ENCODE peak calls at places on chromosomes 2 and 18, in four cellular contexts. T is GM12878, Q is HepG2, W is H1. L is an unnamed sample.

GRCh38 chr2:224195954-224196571 is 157.0 kb upstream of the SERPINE2 start:
- DNase-seq in T (no peak), Q (no peak), W (no peak), L (peak)

GRCh38 chr2:178331474-178332431 is 119.2 kb downstream of the PRKRA start:
- DNase-seq in T (no peak), W (no peak), Q (peak), L (no peak)

GRCh38 chr18:79725486-79725885 is 45.9 kb downstream of the CTDP1 start:
- DNase-seq in T (no peak), Q (no peak), W (no peak), L (no peak)

GRCh38 chr2:219002395-219003266 is 9.4 kb upstream of the CRYBA2 start:
- DNase-seq in T (no peak), Q (peak), W (no peak), L (peak)

GRCh38 chr2:233489666-233490065 is 76.9 kb downstream of the USP40 start:
- DNase-seq in T (no peak), Q (no peak), W (no peak), L (no peak)

GRCh38 chr18:26503382-26503781 is 45.0 kb downstream of the KCTD1 start:
- DNase-seq in W (no peak), T (no peak), Q (no peak), L (no peak)

GRCh38 chr2:226903179-226903578 is 67.3 kb downstream of the RHBDD1 start:
- DNase-seq in W (no peak), T (no peak), Q (no peak), L (no peak)

GRCh38 chr2:86239326-86239725 is 40.1 kb downstream of the MRPL35 start:
- DNase-seq in Q (no peak), W (no peak), T (no peak), L (no peak)

GRCh38 chr2:158457092-158457825 is 507 bp downstream of the PKP4 start:
- DNase-seq in T (no peak), W (no peak), Q (peak), L (peak)

GRCh38 chr2:195575879-195576391 is 81.1 kb upstream of the SLC39A10 start:
- DNase-seq in T (no peak), Q (peak), W (no peak), L (peak)

GRCh38 chr2:232368311-232368731 is 10.2 kb upstream of the ALPP start:
- DNase-seq in W (no peak), T (no peak), Q (no peak), L (no peak)

GRCh38 chr2:27243391-27244130 is 19.3 kb downstream of the SLC30A3 start:
- DNase-seq in T (no peak), Q (no peak), W (no peak), L (no peak)

GRCh38 chr2:145593991-145594702 is 1074.2 kb upstream of the ZEB2 start:
- DNase-seq in Q (no peak), T (no peak), W (no peak), L (peak)

GRCh38 chr2:54422072-54422581 is 34.0 kb upstream of the SPTBN1 start:
- DNase-seq in T (no peak), Q (no peak), W (no peak), L (no peak)

GRCh38 chr2:176534798-176535479 is 265.7 kb downstream of the MTX2 start:
- DNase-seq in W (no peak), T (no peak), Q (no peak), L (no peak)

GRCh38 chr2:160836755-160837154 is 323.5 kb upstream of the TANK start:
- DNase-seq in W (no peak), Q (no peak), T (no peak), L (no peak)

GRCh38 chr2:238169021-238169707 is 10.4 kb downstream of the ERFE start:
- DNase-seq in W (no peak), T (no peak), Q (no peak), L (peak)

GRCh38 chr2:3320910-3321605 is 56.6 kb downstream of the EIPR1 start:
- DNase-seq in W (no peak), T (no peak), Q (no peak), L (no peak)

GRCh38 chr2:158178646-158179045 is 77.0 kb downstream of the UPP2 start:
- DNase-seq in T (no peak), W (no peak), Q (no peak), L (no peak)

GRCh38 chr2:8310557-8311455 is 371.1 kb upstream of the ID2 start:
- DNase-seq in W (no peak), Q (no peak), T (no peak), L (no peak)

GRCh38 chr2:232342635-232343565 is 35.7 kb upstream of the ALPP start:
- DNase-seq in Q (no peak), T (no peak), W (no peak), L (no peak)

GRCh38 chr18:63004466-63005089 is 289.2 kb downstream of the PHLPP1 start:
- DNase-seq in Q (no peak), T (no peak), W (no peak), L (no peak)

GRCh38 chr18:47993409-47993808 is 63.0 kb upstream of the SMAD2 start:
- DNase-seq in Q (no peak), W (no peak), T (no peak), L (no peak)

GRCh38 chr2:163132850-163133249 is 294.3 kb upstream of the KCNH7 start:
- DNase-seq in Q (peak), W (no peak), T (no peak), L (no peak)

GRCh38 chr18:77080283-77080682 is 52.3 kb downstream of the MBP start:
- DNase-seq in W (no peak), T (peak), Q (no peak), L (no peak)

GRCh38 chr2:143284087-143284675 is 155.0 kb downstream of the ARHGAP15 start:
- DNase-seq in T (no peak), W (no peak), Q (peak), L (peak)

GRCh38 chr2:131724019-131724418 is 196.3 kb downstream of the CCDC74A start:
- DNase-seq in Q (no peak), T (no peak), W (peak), L (no peak)

GRCh38 chr18:12571617-12572016 is 86.3 kb downstream of the SPIRE1 start:
- DNase-seq in Q (no peak), T (no peak), W (no peak), L (no peak)

GRCh38 chr2:38092196-38092902 is 16.4 kb upstream of the CYP1B1 start:
- DNase-seq in W (no peak), T (no peak), Q (no peak), L (no peak)

GRCh38 chr2:74178211-74179062 is at the start of gene MOB1A:
- DNase-seq in W (peak), T (peak), Q (peak), L (peak)

GRCh38 chr18:32328379-32328778 is 138.5 kb downstream of the MEP1B start:
- DNase-seq in Q (no peak), T (no peak), W (no peak), L (no peak)

GRCh38 chr18:62335494-62335893 is 10.4 kb downstream of the TNFRSF11A start:
- DNase-seq in Q (no peak), T (no peak), W (no peak), L (no peak)

GRCh38 chr18:37502036-37502435 is 63.6 kb downstream of the CELF4 start:
- DNase-seq in T (no peak), Q (no peak), W (no peak), L (no peak)

GRCh38 chr2:196592331-196592911 is 47.1 kb upstream of the CCDC150 start:
- DNase-seq in W (no peak), T (no peak), Q (no peak), L (no peak)

DNA sequence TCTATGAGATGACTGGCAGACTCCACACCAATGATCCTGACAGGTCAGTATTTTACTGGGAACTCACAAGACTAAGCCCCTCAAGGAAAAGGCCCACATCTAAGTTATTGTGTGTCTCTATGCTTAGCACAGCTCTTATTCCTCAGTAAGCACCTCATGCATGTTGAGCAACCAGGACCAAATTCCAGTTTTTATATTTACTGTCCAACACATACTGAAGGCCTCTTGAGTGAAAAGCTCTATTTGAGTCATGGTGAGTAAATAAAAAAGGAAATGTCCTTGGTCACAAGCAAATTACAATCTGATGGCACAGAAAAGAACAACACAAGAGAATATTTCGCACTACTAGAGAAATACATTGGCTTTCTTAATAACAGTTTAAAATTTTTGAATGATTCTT is 87.9 kb upstream of the ETAA1 start:
- DNase-seq in T (no peak), W (no peak), Q (peak), L (no peak)
- TF ChIP-seq HDAC6 in T (no peak), W (no peak), Q (no peak), L (no peak)

DNA sequence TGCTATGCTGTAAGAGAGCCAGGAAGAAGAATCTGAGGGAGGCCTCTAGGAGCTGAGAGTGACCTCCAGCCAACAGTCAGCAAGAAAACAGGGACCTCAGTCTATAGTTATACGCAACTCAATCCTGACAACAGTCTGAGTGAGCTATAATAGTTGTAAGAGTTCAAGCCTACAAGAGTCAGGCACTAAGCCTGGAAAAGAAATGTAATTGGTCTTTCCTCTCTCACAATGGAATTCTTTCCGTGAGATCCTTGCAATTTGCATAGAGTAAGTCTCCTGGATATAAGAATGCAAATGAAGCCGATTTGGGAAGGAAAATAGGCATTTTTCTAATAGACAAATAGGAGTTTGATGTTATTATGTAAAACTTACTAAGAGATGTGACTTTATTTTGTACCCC is 1332.6 kb upstream of the CELF4 start:
- DNase-seq in T (no peak), Q (no peak), W (no peak), L (no peak)
- TF ChIP-seq ATF2 in T (no peak), Q (no peak), W (no peak), L (no peak)

DNA sequence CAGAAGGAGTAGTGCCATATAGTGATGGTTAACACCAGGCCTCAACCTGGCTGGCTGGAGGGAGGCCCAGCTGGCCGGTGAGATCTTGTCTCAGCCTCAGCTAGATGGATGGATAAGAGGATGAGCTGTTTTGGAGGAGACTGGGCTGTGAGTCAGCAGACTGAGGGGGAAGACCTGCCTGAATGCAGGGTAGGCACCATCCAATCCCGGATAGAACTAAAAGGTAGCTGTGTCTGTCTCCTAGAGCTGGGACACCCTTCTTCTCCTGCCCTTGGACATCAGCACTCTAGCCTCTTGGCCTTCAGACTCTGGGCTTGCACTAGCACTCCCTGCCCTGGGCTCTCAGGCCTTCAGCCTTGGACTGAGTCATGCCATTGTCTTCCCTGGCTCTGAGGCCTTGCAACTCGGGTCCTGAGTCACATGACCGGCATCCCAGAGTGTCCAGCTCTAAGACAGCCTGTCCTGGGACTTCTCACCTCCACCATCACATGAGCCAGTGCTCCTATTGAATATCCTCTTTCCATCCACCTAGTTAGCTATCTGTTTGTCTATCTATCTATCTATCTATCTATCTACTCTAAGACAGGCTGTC is 131.3 kb downstream of the TPO start:
- DNase-seq in T (no peak), Q (no peak), W (no peak), L (no peak)
- TF ChIP-seq HDAC6 in T (no peak), Q (no peak), W (no peak), L (no peak)

GRCh38 chr18:78677483-78678317 is 301.9 kb upstream of the SALL3 start:
- DNase-seq in T (no peak), W (no peak), Q (no peak), L (no peak)
- TF ChIP-seq ATF2 in T (no peak), W (no peak), Q (no peak), L (no peak)

GRCh38 chr2:1884933-1885580 is 140.7 kb upstream of the PXDN start:
- DNase-seq in T (no peak), Q (no peak), W (no peak), L (no peak)
- TF ChIP-seq HDAC6 in T (no peak), Q (no peak), W (no peak), L (no peak)

GRCh38 chr2:46737577-46737976 is 178.0 kb downstream of the MCFD2 start:
- DNase-seq in Q (peak), T (no peak), W (no peak), L (no peak)
- TF ChIP-seq ATF2 in Q (no peak), T (no peak), W (no peak), L (no peak)

GRCh38 chr2:135945521-135945920 is 39.9 kb downstream of the DARS1 start:
- DNase-seq in Q (no peak), T (no peak), W (no peak), L (no peak)

GRCh38 chr2:135948141-135948540 is 37.3 kb downstream of the DARS1 start:
- DNase-seq in W (no peak), Q (no peak), T (no peak), L (no peak)

GRCh38 chr2:135947483-135947882 is 37.9 kb downstream of the DARS1 start:
- DNase-seq in W (no peak), Q (no peak), T (no peak), L (no peak)

GRCh38 chr2:135951071-135951583 is 34.3 kb downstream of the DARS1 start:
- DNase-seq in T (no peak), W (no peak), Q (no peak), L (no peak)

GRCh38 chr2:135948642-135949355 is 36.6 kb downstream of the DARS1 start:
- DNase-seq in W (no peak), T (no peak), Q (no peak), L (peak)
- TF ChIP-seq HDAC6 in W (no peak), T (no peak), Q (no peak), L (no peak)

L was measured in K562.